ENCODE peak calls at places on chromosome 9, in eight cellular contexts. W is body of pancreas, N is fibroblast of pulmonary artery, G is GM13977, T is H1, C is omental fat pad, R is lower lobe of right lung, M is GM12865. V is an unnamed sample.
A peak's percentile ranks its signal among the peaks of the same experiment; 100 is the strongest.

GRCh38 chr9:73183917-73184861 is 32.5 kb downstream of the ANXA1 start:
- DNase-seq in N (peak; percentile 77), M (peak; percentile 44), W (no peak), G (peak; percentile 7), C (no peak), R (no peak), T (no peak), V (peak; percentile 64)

GRCh38 chr9:4327504-4328191 is 27.8 kb upstream of the GLIS3 start:
- DNase-seq in C (no peak), G (no peak), M (no peak), R (no peak), N (peak; percentile 62), W (no peak), T (no peak), V (peak; percentile 48)

GRCh38 chr9:24824607-24825006 is 278.9 kb upstream of the IZUMO3 start:
- DNase-seq in W (no peak), T (no peak), R (no peak), G (no peak), N (no peak), C (no peak), M (no peak), V (no peak)

GRCh38 chr9:89391585-89391984 is 73.3 kb downstream of the SECISBP2 start:
- DNase-seq in W (no peak), G (no peak), R (no peak), T (no peak), C (no peak), N (no peak), M (no peak), V (peak; percentile 76)

GRCh38 chr9:134458111-134458845 is 132.0 kb downstream of the RXRA start:
- DNase-seq in R (no peak), N (peak; percentile 33), C (no peak), T (no peak), W (no peak), G (no peak), M (no peak), V (peak; percentile 67)

GRCh38 chr9:129237195-129237611 is 59.1 kb upstream of the IER5L start:
- DNase-seq in W (no peak), C (no peak), N (peak; percentile 78), M (no peak), R (peak; percentile 25), G (no peak), T (no peak), V (peak; percentile 54)

GRCh38 chr9:82891321-82891720 is 171.6 kb downstream of the RASEF start:
- DNase-seq in N (peak; percentile 17), M (no peak), R (no peak), T (no peak), C (no peak), W (no peak), G (no peak), V (no peak)

GRCh38 chr9:85347541-85347940 is 394.2 kb downstream of the AGTPBP1 start:
- DNase-seq in N (no peak), G (no peak), W (no peak), T (no peak), R (no peak), C (no peak), M (no peak), V (no peak)

GRCh38 chr9:129208191-129209091 is 30.4 kb upstream of the IER5L start:
- DNase-seq in W (no peak), G (no peak), C (no peak), N (no peak), T (peak; percentile 51), R (no peak), M (no peak), V (no peak)

GRCh38 chr9:13898957-13899356 is 415.0 kb downstream of the NFIB start:
- DNase-seq in M (no peak), N (peak; percentile 47), T (no peak), R (no peak), C (no peak), G (no peak), W (no peak), V (no peak)

GRCh38 chr9:115015018-115015635 is 84.7 kb upstream of the TNFSF8 start:
- DNase-seq in G (no peak), W (no peak), T (peak; percentile 43), M (peak; percentile 27), C (no peak), R (no peak), N (peak; percentile 77), V (peak; percentile 69)

GRCh38 chr9:125190371-125190801 is 783 bp upstream of the PPP6C start:
- DNase-seq in R (no peak), M (peak; percentile 20), W (no peak), C (no peak), G (peak; percentile 29), N (peak; percentile 19), T (no peak), V (no peak)

DNA sequence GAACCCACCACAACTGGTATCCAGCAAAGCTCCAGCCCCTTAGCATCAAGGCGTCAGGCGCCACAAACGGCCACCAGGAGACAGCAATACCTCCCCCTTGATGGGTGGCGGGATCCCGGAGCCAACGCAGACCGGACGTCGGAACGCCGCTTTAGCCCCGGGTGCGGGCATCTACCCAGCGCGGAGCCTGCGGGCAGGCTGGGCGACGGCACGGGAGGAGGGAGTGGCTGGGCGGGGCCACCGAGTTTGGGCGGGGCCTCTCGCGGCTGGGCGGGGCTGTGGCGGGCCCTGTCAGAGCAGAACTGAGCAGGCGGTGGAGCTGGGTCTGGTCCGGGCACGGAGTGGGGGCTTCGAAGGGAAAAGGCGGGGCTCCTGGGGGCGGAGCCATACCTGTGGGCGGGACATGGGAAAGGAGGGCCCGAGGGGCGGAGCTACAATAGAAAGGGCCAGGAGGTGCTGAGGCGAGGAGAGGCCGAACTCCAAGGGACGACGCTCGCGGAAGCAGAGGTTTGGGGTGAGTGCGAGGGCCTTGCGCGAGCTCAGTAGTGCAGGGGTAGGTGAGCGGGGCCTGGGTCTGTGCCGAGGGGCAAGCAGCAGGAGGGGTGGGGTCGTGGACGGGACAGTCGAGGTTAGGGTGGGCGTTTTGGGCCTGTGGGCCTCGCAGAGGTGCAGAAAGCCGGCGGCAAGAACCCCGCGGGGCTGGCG is 40.2 kb upstream of the GARNL3 start:
- DNase-seq in C (peak; percentile 75), N (peak; percentile 80), T (peak; percentile 94), W (peak; percentile 91), M (peak; percentile 93), R (peak; percentile 91), G (peak; percentile 98), V (peak; percentile 71)
- TF ChIP-seq CTCF in C (no peak), N (peak; percentile 17), T (no peak), W (peak; percentile 16), M (peak; percentile 30), R (peak; percentile 12), G (no peak), V (no peak)

GRCh38 chr9:116585896-116586295 is 101.2 kb upstream of the TRIM32 start:
- DNase-seq in T (no peak), C (no peak), M (no peak), G (no peak), W (no peak), N (no peak), R (no peak), V (peak; percentile 57)

GRCh38 chr9:116585204-116585603 is 101.9 kb upstream of the TRIM32 start:
- DNase-seq in C (no peak), G (no peak), W (no peak), T (no peak), R (no peak), N (no peak), M (no peak), V (no peak)

GRCh38 chr9:116592926-116593325 is 94.2 kb upstream of the TRIM32 start:
- DNase-seq in R (no peak), T (no peak), N (peak; percentile 32), G (no peak), M (no peak), W (no peak), C (no peak), V (no peak)

GRCh38 chr9:116587919-116588318 is 99.2 kb upstream of the TRIM32 start:
- DNase-seq in N (no peak), C (no peak), G (no peak), R (no peak), M (no peak), W (no peak), T (no peak), V (no peak)

GRCh38 chr9:116589392-116590354 is 97.4 kb upstream of the TRIM32 start:
- DNase-seq in T (peak; percentile 50), G (peak; percentile 36), N (peak; percentile 84), W (no peak), R (no peak), C (no peak), M (peak; percentile 76), V (peak; percentile 74)
- TF ChIP-seq CTCF in T (peak; percentile 97), G (peak; percentile 44), N (peak; percentile 71), W (peak; percentile 30), R (peak; percentile 23), C (no peak), M (peak; percentile 51), V (peak; percentile 78)

DNA sequence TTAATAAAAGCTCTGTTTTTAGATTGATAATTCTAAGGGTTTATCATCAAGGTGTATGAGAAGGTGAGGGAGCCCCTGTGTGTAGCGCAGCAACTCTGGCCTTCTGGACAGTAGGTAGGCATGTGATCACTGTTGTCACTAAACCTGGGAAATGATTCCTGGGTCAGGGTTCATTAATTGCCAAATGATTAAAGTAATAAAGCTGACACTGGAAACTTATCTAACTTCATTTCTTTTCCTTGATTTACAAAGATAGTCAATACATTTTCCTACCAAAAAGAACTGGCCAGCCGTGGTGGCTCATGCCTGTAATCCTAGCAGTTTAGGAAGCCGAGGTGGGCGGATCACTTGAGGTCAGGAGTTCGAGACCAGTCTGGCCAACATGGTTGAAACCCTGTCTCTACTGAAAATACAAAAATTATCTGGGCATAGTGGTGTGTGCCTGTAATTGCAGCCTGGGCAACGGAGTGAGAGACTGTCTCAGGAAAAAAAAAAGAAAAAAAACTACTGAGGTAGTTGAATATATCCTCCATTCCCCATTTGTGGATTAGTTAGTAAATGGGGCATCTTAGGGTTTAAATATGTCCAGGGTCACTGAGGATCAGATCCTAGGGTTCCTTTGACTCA is 2.4 kb downstream of the EHMT1 start:
- DNase-seq in G (no peak), T (no peak), M (no peak), C (no peak), R (no peak), W (no peak), N (peak; percentile 40), V (peak; percentile 17)
- TF ChIP-seq CTCF in G (no peak), T (peak; percentile 30), M (peak; percentile 12), C (no peak), R (peak; percentile 26), W (no peak), N (peak; percentile 39), V (peak; percentile 38)

DNA sequence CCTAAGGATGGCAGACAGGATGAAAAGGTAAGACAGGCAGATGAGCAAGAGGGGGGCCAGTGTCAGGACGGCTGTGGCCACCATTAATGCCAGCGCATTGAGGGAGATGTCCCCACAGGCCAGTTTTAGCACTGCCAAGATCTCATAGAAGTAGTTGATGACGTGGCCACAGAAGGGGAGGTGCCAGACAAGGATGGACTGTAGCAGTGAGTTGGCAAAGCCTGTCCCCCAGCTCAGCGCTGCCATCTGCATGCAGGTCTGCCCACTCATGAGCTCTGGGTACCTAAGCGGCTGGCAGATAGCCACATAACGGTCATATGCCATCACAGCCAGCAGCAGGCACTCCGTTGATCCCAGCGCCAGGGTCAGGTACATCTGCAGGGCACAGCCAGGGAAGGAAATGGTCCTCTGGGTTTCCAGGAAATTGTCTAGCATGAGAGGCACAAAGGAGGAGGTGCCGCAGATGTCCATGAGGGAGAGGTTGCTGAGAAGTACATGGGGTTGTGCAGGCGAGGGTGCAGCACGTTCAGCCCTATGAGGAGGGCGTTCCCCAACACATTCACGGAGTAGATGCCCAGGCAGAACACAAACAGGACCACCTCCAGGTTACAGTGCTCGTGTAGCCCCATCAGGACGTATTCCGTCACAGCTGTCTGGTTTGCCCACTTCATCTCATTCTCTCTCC is 10.7 kb downstream of the OR13J1 start:
- DNase-seq in G (no peak), R (no peak), N (peak; percentile 12), M (peak; percentile 60), T (no peak), C (no peak), W (no peak), V (no peak)
- TF ChIP-seq CTCF in G (no peak), R (no peak), N (no peak), M (peak; percentile 9), T (peak; percentile 4), C (no peak), W (no peak), V (no peak)

V was measured in fibroblast of villous mesenchyme.